ENCODE peak calls at places on chromosomes 4 and X, in eight cellular contexts. K, J, H, E, O, L, G and S are unnamed samples.

GRCh38 chrX:130155564-130155963 is 10.1 kb downstream of the AIFM1 start:
- DNase-seq in J (no peak), G (no peak), O (no peak), K (no peak), L (no peak), E (no peak), H (peak; percentile 51), S (no peak)

GRCh38 chrX:13087322-13088154 is 43.1 kb upstream of the FAM9C start:
- DNase-seq in H (peak; percentile 75), O (peak; percentile 64), G (no peak), L (peak; percentile 77), K (peak; percentile 54), J (peak; percentile 64), E (peak; percentile 53), S (peak; percentile 34)

GRCh38 chrX:151789179-151789800 is 54.7 kb downstream of the CNGA2 start:
- DNase-seq in J (no peak), O (no peak), L (no peak), K (no peak), H (peak; percentile 95), E (no peak), G (no peak), S (no peak)

GRCh38 chr4:39609454-39609911 is 29.2 kb downstream of the SMIM14 start:
- DNase-seq in K (no peak), G (no peak), J (no peak), E (peak; percentile 61), O (no peak), L (no peak), H (no peak), S (no peak)

GRCh38 chr4:169058312-169058711 is 48.3 kb upstream of the CBR4 start:
- DNase-seq in H (no peak), J (no peak), L (no peak), O (no peak), G (no peak), K (no peak), E (no peak), S (no peak)

GRCh38 chrX:136318895-136319597 is 18.3 kb downstream of the ADGRG4 start:
- DNase-seq in K (no peak), H (no peak), L (no peak), J (no peak), E (no peak), O (no peak), G (no peak), S (no peak)

GRCh38 chrX:23726196-23726595 is 16.9 kb downstream of the ACOT9 start:
- DNase-seq in G (no peak), J (no peak), O (no peak), L (peak; percentile 66), E (no peak), H (no peak), K (no peak), S (no peak)

GRCh38 chrX:47283015-47283771 is 50.4 kb downstream of the USP11 start:
- DNase-seq in H (peak; percentile 62), O (no peak), K (no peak), E (peak; percentile 48), L (peak; percentile 28), J (no peak), G (no peak), S (no peak)

GRCh38 chr4:31100551-31100950 is 380.4 kb downstream of the PCDH7 start:
- DNase-seq in L (no peak), O (no peak), E (no peak), J (no peak), K (no peak), G (no peak), H (peak; percentile 63), S (no peak)

GRCh38 chr4:31237242-31237641 is 517.1 kb downstream of the PCDH7 start:
- DNase-seq in K (no peak), E (no peak), L (no peak), O (no peak), G (no peak), H (peak; percentile 70), J (no peak), S (no peak)

GRCh38 chrX:2370436-2370835 is 130.3 kb downstream of the DHRSX start:
- DNase-seq in L (no peak), K (no peak), J (no peak), E (no peak), G (no peak), O (no peak), H (peak; percentile 77), S (no peak)

GRCh38 chr4:60865238-60865637 is 334.9 kb upstream of the ADGRL3 start:
- DNase-seq in L (no peak), K (no peak), J (no peak), H (no peak), O (no peak), G (no peak), E (no peak), S (no peak)

GRCh38 chr4:17595471-17596005 is 18.5 kb downstream of the LAP3 start:
- DNase-seq in H (no peak), L (no peak), J (no peak), K (no peak), O (no peak), E (peak; percentile 41), G (no peak), S (no peak)

GRCh38 chrX:46737041-46737440 is 21.9 kb downstream of the SLC9A7 start:
- DNase-seq in J (no peak), K (no peak), O (no peak), L (no peak), H (peak; percentile 22), G (no peak), E (no peak), S (no peak)

GRCh38 chrX:154779261-154779660 is 16.6 kb downstream of the DKC1 start:
- DNase-seq in G (no peak), L (no peak), O (no peak), E (no peak), J (no peak), H (peak; percentile 17), K (no peak), S (no peak)

GRCh38 chr4:152083348-152083747 is 322.5 kb upstream of the GATB start:
- DNase-seq in K (no peak), L (no peak), H (no peak), O (no peak), E (no peak), G (no peak), J (no peak), S (no peak)

GRCh38 chr4:5827108-5828004 is 65.5 kb downstream of the CRMP1 start:
- DNase-seq in G (no peak), H (no peak), E (no peak), K (no peak), J (no peak), L (peak; percentile 84), O (no peak), S (no peak)

GRCh38 chr4:155855897-155856296 is 10.2 kb downstream of the ASIC5 start:
- DNase-seq in L (no peak), G (no peak), J (no peak), K (no peak), E (no peak), O (no peak), H (no peak), S (no peak)

GRCh38 chr4:42464550-42465124 is 67.3 kb downstream of the SHISA3 start:
- DNase-seq in E (no peak), H (peak; percentile 40), G (no peak), K (no peak), L (no peak), O (no peak), J (no peak), S (no peak)

GRCh38 chr4:184384056-184384809 is 90.1 kb downstream of the IRF2 start:
- DNase-seq in O (no peak), G (no peak), L (peak; percentile 67), J (no peak), H (peak; percentile 96), E (peak; percentile 48), K (no peak), S (no peak)

GRCh38 chr4:79184461-79184860 is 141.4 kb downstream of the NAA11 start:
- DNase-seq in J (no peak), L (no peak), K (no peak), G (no peak), E (no peak), H (no peak), O (no peak), S (no peak)

GRCh38 chr4:166259081-166259480 is 386.0 kb downstream of the TLL1 start:
- DNase-seq in H (no peak), G (no peak), E (no peak), J (no peak), O (no peak), K (no peak), L (no peak), S (no peak)

GRCh38 chr4:13642576-13642975 is 15.1 kb upstream of the BOD1L1 start:
- DNase-seq in O (no peak), L (no peak), J (no peak), G (no peak), H (peak; percentile 47), E (no peak), K (no peak), S (no peak)

GRCh38 chrX:46903458-46904242 is 8.6 kb upstream of the JADE3 start:
- DNase-seq in O (peak; percentile 29), L (peak; percentile 53), E (peak; percentile 66), G (peak; percentile 27), J (peak; percentile 37), K (peak; percentile 30), H (peak; percentile 53), S (peak; percentile 9)

GRCh38 chrX:109487640-109488039 is 5.8 kb upstream of the GUCY2F start:
- DNase-seq in G (no peak), L (no peak), O (no peak), K (no peak), E (no peak), J (no peak), H (no peak), S (no peak)

GRCh38 chr4:156575430-156576073 is 396.0 kb downstream of the PDGFC start:
- DNase-seq in E (no peak), O (no peak), G (no peak), H (peak; percentile 40), J (no peak), L (no peak), K (no peak), S (no peak)

GRCh38 chrX:130167040-130167439 is 1.4 kb upstream of the AIFM1 start:
- DNase-seq in E (no peak), O (no peak), K (no peak), G (no peak), L (no peak), H (no peak), J (no peak), S (no peak)

GRCh38 chrX:427812-428725 is 41.4 kb upstream of the PPP2R3B start:
- DNase-seq in J (no peak), K (no peak), G (no peak), E (no peak), O (no peak), H (no peak), L (peak; percentile 6), S (no peak)

GRCh38 chr4:82216231-82216630 is 157.6 kb downstream of the HNRNPD start:
- DNase-seq in H (no peak), J (no peak), E (no peak), O (no peak), L (no peak), K (no peak), G (no peak), S (no peak)

GRCh38 chrX:43405191-43405590 is 250.9 kb upstream of the MAOA start:
- DNase-seq in L (no peak), J (no peak), O (no peak), G (no peak), H (no peak), E (no peak), K (no peak), S (no peak)

GRCh38 chr4:73208376-73208775 is 50.2 kb downstream of the ANKRD17 start:
- DNase-seq in H (peak; percentile 74), O (no peak), J (no peak), E (no peak), L (no peak), G (no peak), K (no peak), S (no peak)

GRCh38 chrX:46444011-46444410 is 101.2 kb downstream of the ZNF674 start:
- DNase-seq in K (no peak), G (no peak), L (no peak), O (no peak), J (no peak), E (no peak), H (peak; percentile 90), S (no peak)

GRCh38 chr4:85722806-85723205 is 247.9 kb downstream of the ARHGAP24 start:
- DNase-seq in E (no peak), H (no peak), K (no peak), J (no peak), G (no peak), L (no peak), O (no peak), S (no peak)